ENCODE peak calls at places on chromosomes 16 and 17, in four cellular contexts. One of them, this sample, is unnamed.

GRCh38 chr16:89354325-89354724 is 136.0 kb downstream of the ANKRD11 start:
- DNase-seq in H1: no peak
- DNase-seq in GM12878: no peak
- DNase-seq in K562: no peak
- DNase-seq in this sample: no peak

GRCh38 chr17:83194189-83194565 is 114.8 kb downstream of the METRNL start:
- DNase-seq in K562: no peak
- DNase-seq in GM12878: no peak
- DNase-seq in H1: no peak
- DNase-seq in this sample: no peak

GRCh38 chr16:67022531-67023214 is 6.3 kb upstream of the CBFB start:
- DNase-seq in GM12878: no peak
- DNase-seq in K562: no peak
- DNase-seq in H1: no peak
- DNase-seq in this sample: no peak

GRCh38 chr17:2837147-2837561 is 40.9 kb downstream of the RAP1GAP2 start:
- DNase-seq in K562: no peak
- DNase-seq in H1: no peak
- DNase-seq in GM12878: no peak
- DNase-seq in this sample: no peak

GRCh38 chr16:22969567-22969966 is 155.6 kb downstream of the HS3ST2 start:
- DNase-seq in K562: no peak
- DNase-seq in H1: no peak
- DNase-seq in GM12878: no peak
- DNase-seq in this sample: no peak

GRCh38 chr16:78903237-78903636 is 697.3 kb downstream of the MAF start:
- DNase-seq in K562: no peak
- DNase-seq in GM12878: no peak
- DNase-seq in H1: no peak
- DNase-seq in this sample: no peak

GRCh38 chr17:61159415-61159814 is 240.2 kb upstream of the TBX2 start:
- DNase-seq in H1: no peak
- DNase-seq in GM12878: no peak
- DNase-seq in K562: no peak
- DNase-seq in this sample: no peak

GRCh38 chr17:61556224-61557188 is 34.5 kb downstream of the NACA2 start:
- DNase-seq in K562: no peak
- DNase-seq in GM12878: no peak
- DNase-seq in H1: no peak
- DNase-seq in this sample: no peak

GRCh38 chr16:83926726-83927397 is 26.2 kb upstream of the OSGIN1 start:
- DNase-seq in GM12878: no peak
- DNase-seq in H1: peak
- DNase-seq in K562: peak
- DNase-seq in this sample: peak

GRCh38 chr16:49022351-49022963 is 259.2 kb downstream of the CBLN1 start:
- DNase-seq in K562: no peak
- DNase-seq in H1: no peak
- DNase-seq in GM12878: no peak
- DNase-seq in this sample: no peak

GRCh38 chr16:89036776-89037175 is 56.9 kb upstream of the ACSF3 start:
- DNase-seq in K562: no peak
- DNase-seq in GM12878: no peak
- DNase-seq in H1: no peak
- DNase-seq in this sample: no peak

GRCh38 chr17:8466466-8466865 is 30.8 kb downstream of the NDEL1 start:
- DNase-seq in K562: no peak
- DNase-seq in GM12878: no peak
- DNase-seq in H1: no peak
- DNase-seq in this sample: no peak

GRCh38 chr16:74169687-74170522 is 126.7 kb upstream of the PSMD7 start:
- DNase-seq in GM12878: no peak
- DNase-seq in H1: no peak
- DNase-seq in K562: no peak
- DNase-seq in this sample: no peak

GRCh38 chr16:84883301-84883700 is 63.5 kb downstream of the CRISPLD2 start:
- DNase-seq in H1: no peak
- DNase-seq in K562: no peak
- DNase-seq in GM12878: no peak
- DNase-seq in this sample: no peak

GRCh38 chr17:40130352-40131042 is 8.7 kb downstream of the MSL1 start:
- DNase-seq in K562: no peak
- DNase-seq in GM12878: no peak
- DNase-seq in H1: no peak
- DNase-seq in this sample: no peak

GRCh38 chr16:4944333-4945281 is 7.7 kb upstream of the PPL start:
- DNase-seq in K562: peak
- DNase-seq in GM12878: no peak
- DNase-seq in H1: no peak
- DNase-seq in this sample: peak

GRCh38 chr16:85615014-85615851 is 2.1 kb downstream of the GSE1 start:
- DNase-seq in K562: no peak
- DNase-seq in H1: no peak
- DNase-seq in GM12878: no peak
- DNase-seq in this sample: peak

GRCh38 chr16:87006789-87007745 is 310.1 kb downstream of the C16orf95 start:
- DNase-seq in GM12878: no peak
- DNase-seq in K562: no peak
- DNase-seq in H1: no peak
- DNase-seq in this sample: no peak

GRCh38 chr17:19946921-19947320 is 30.7 kb downstream of the AKAP10 start:
- DNase-seq in K562: no peak
- DNase-seq in GM12878: no peak
- DNase-seq in H1: no peak
- DNase-seq in this sample: no peak

GRCh38 chr17:82950525-82951102 is 110.8 kb upstream of the ZNF750 start:
- DNase-seq in K562: no peak
- DNase-seq in H1: no peak
- DNase-seq in GM12878: no peak
- DNase-seq in this sample: no peak

GRCh38 chr17:69802045-69802740 is 272.8 kb upstream of the KCNJ16 start:
- DNase-seq in H1: no peak
- DNase-seq in GM12878: no peak
- DNase-seq in K562: no peak
- DNase-seq in this sample: no peak

GRCh38 chr16:1930338-1930720 is 12.1 kb upstream of the HS3ST6 start:
- DNase-seq in H1: no peak
- DNase-seq in GM12878: no peak
- DNase-seq in K562: no peak
- DNase-seq in this sample: no peak

GRCh38 chr16:57651344-57652333 is 16.5 kb upstream of the ADGRG3 start:
- DNase-seq in K562: peak
- DNase-seq in H1: no peak
- DNase-seq in GM12878: no peak
- DNase-seq in this sample: no peak
- TF ChIP-seq SIN3A in K562: no peak
- TF ChIP-seq SIN3A in H1: no peak
- TF ChIP-seq SIN3A in GM12878: no peak
- TF ChIP-seq SIN3A in this sample: no peak

GRCh38 chr17:27376637-27377547 is 79.4 kb upstream of the KSR1 start:
- DNase-seq in H1: no peak
- DNase-seq in GM12878: no peak
- DNase-seq in K562: no peak
- DNase-seq in this sample: peak
- TF ChIP-seq EGR1 in H1: no peak
- TF ChIP-seq EGR1 in GM12878: no peak
- TF ChIP-seq EGR1 in K562: no peak
- TF ChIP-seq EGR1 in this sample: no peak

GRCh38 chr16:77376358-77376757 is 58.5 kb downstream of the ADAMTS18 start:
- DNase-seq in H1: no peak
- DNase-seq in K562: no peak
- DNase-seq in GM12878: no peak
- DNase-seq in this sample: no peak
- TF ChIP-seq CTCF in H1: peak
- TF ChIP-seq CTCF in K562: no peak
- TF ChIP-seq CTCF in GM12878: peak
- TF ChIP-seq CTCF in this sample: peak

DNA sequence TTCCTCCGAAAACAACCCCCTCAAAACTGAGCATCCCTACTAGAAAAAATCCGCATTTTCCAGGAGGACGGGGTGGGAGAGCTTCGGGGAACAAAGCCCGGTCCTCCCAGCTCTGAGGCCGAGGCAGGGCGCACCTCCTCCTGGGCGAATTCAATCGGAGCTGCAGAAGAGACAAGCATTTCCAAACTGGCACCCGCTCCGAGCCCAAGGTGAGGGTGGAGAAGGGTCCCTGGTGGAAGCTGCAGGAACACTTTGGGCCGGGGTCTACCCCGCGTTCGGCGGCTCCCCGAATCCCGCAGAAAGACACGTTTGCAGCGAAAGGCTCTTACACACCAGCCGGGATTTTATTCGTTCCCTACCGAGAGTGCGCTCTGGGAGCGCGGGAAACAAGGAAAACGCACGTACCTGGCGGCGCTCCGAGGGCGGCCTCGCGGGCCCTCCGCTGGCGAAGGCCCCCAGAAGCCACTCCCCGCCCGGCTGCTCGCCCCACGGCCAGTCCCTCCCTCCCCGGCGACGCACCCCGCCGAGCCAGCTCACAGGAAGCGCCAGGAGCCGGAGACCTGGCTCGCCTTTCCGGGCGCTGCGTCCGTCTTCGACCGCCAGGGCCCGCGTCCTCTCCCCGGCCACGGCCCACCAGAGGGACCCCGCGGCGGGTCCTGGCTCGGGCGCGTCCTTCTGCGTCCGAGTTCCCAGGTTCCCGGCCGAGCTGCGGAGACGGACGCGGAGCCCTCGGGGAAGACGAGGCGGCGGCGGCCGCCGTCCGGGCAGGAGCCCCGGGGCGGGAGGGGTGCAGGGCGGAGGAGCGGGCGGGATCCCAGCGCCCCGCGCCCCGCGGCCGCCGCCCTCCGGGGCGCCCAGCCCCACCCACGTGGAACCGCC is 49.8 kb upstream of the BAHCC1 start:
- DNase-seq in H1: no peak
- DNase-seq in GM12878: no peak
- DNase-seq in K562: peak
- DNase-seq in this sample: no peak
- TF ChIP-seq SIN3A in H1: peak
- TF ChIP-seq SIN3A in GM12878: peak
- TF ChIP-seq SIN3A in K562: peak
- TF ChIP-seq SIN3A in this sample: no peak